ENCODE peak calls at places on chromosome 19, in seven cellular contexts. B is NB4, Z is AG08396, X is foreskin keratinocyte, E is mesothelial cell of epicardium, O is NCI-H2107, I is A673. R is an unnamed sample.

GRCh38 chr19:30719189-30719990 is 347.2 kb downstream of the ZNF536 start:
- DNase-seq in B (no peak), Z (peak; percentile 77), X (peak; percentile 20), E (peak; percentile 80), O (peak; percentile 10), I (peak; percentile 67), R (no peak)

GRCh38 chr19:55257461-55258411 is 1.1 kb downstream of the PPP6R1 start:
- DNase-seq in B (peak; percentile 61), Z (peak; percentile 47), X (peak; percentile 29), E (peak; percentile 41), O (peak; percentile 12), I (no peak), R (no peak)

GRCh38 chr19:38682195-38682867 is 34.9 kb downstream of the ACTN4 start:
- DNase-seq in B (no peak), Z (no peak), X (no peak), E (no peak), O (no peak), I (no peak), R (no peak)

GRCh38 chr19:9827325-9828238 is at the start of gene UBL5:
- DNase-seq in B (peak; percentile 98), Z (peak; percentile 91), X (peak; percentile 82), E (peak; percentile 82), O (peak; percentile 83), I (peak; percentile 94), R (peak; percentile 95)

GRCh38 chr19:54606230-54606629 is 12.8 kb downstream of the LILRA1 start:
- DNase-seq in B (no peak), Z (no peak), X (no peak), E (no peak), O (no peak), I (no peak), R (no peak)

GRCh38 chr19:10292789-10293636 is 3.3 kb downstream of the ICAM5 start:
- DNase-seq in B (no peak), Z (no peak), X (no peak), E (no peak), O (no peak), I (peak; percentile 63), R (no peak)

GRCh38 chr19:55238030-55238429 is 9.5 kb upstream of the TMEM86B start:
- DNase-seq in B (no peak), Z (no peak), X (no peak), E (no peak), O (no peak), I (no peak), R (no peak)

GRCh38 chr19:12229990-12230389 is 64.7 kb downstream of the ZNF44 start:
- DNase-seq in B (no peak), Z (no peak), X (no peak), E (no peak), O (no peak), I (no peak), R (no peak)

GRCh38 chr19:55149078-55150003 is at the start of gene TNNT1:
- DNase-seq in B (no peak), Z (no peak), X (no peak), E (peak; percentile 62), O (no peak), I (peak; percentile 56), R (no peak)

GRCh38 chr19:55253842-55254624 is 4.8 kb downstream of the PPP6R1 start:
- DNase-seq in B (peak; percentile 85), Z (no peak), X (no peak), E (no peak), O (peak; percentile 14), I (no peak), R (no peak)

GRCh38 chr19:16001481-16002312 is 52.9 kb downstream of the OR10H4 start:
- DNase-seq in B (peak; percentile 81), Z (peak; percentile 68), X (peak; percentile 39), E (no peak), O (no peak), I (no peak), R (peak; percentile 21)